ENCODE peak calls at places on chromosomes 11 and 22, in eight cellular contexts. G, W, L, A, J, E, S and Y are unnamed samples.

GRCh38 chr11:67371549-67372231 is 1.7 kb downstream of the CLCF1 start:
- DNase-seq in E (peak), W (peak), J (peak), A (peak), G (peak), L (peak), S (peak), Y (no peak)

GRCh38 chr11:72831521-72832300 is 17.5 kb downstream of the ATG16L2 start:
- DNase-seq in J (peak), A (peak), E (peak), S (peak), W (peak), L (peak), G (peak), Y (no peak)

GRCh38 chr22:17164392-17165024 is 5.4 kb upstream of the HDHD5 start:
- DNase-seq in S (peak), J (no peak), W (peak), L (no peak), E (no peak), A (no peak), G (peak), Y (no peak)

GRCh38 chr11:109940816-109941215 is 152.4 kb upstream of the ZC3H12C start:
- DNase-seq in W (peak), G (peak), A (no peak), L (no peak), S (no peak), E (peak), J (peak), Y (peak)

GRCh38 chr11:43268786-43269185 is 43.0 kb upstream of the API5 start:
- DNase-seq in J (no peak), G (no peak), E (no peak), A (no peak), L (no peak), S (peak), W (no peak), Y (no peak)

GRCh38 chr11:116432301-116432700 is 340.5 kb downstream of the BUD13 start:
- DNase-seq in S (no peak), J (no peak), L (no peak), G (no peak), A (no peak), W (no peak), E (no peak), Y (no peak)

GRCh38 chr11:30990625-30991348 is 378.8 kb downstream of the DCDC1 start:
- DNase-seq in J (no peak), E (no peak), A (no peak), W (peak), G (no peak), L (no peak), S (no peak), Y (no peak)

GRCh38 chr11:19597194-19597593 is 115.4 kb upstream of the NAV2 start:
- DNase-seq in J (peak), L (no peak), E (peak), S (no peak), W (no peak), G (peak), A (no peak), Y (no peak)

GRCh38 chr11:69285091-69285490 is 8.9 kb upstream of the MYEOV start:
- DNase-seq in W (no peak), S (no peak), A (no peak), E (no peak), L (no peak), G (no peak), J (no peak), Y (no peak)
- TF ChIP-seq CTCF in W (no peak), S (no peak), A (no peak), E (no peak), L (no peak), G (no peak), J (no peak), Y (no peak)

GRCh38 chr11:1918436-1919315 is 827 bp upstream of the TNNT3 start:
- DNase-seq in E (no peak), W (no peak), L (no peak), S (no peak), A (peak), J (no peak), G (no peak), Y (no peak)
- TF ChIP-seq CTCF in E (no peak), W (no peak), L (no peak), S (no peak), A (no peak), J (peak), G (no peak), Y (peak)

GRCh38 chr11:2838091-2838490 is 47.5 kb downstream of the CDKN1C start:
- DNase-seq in W (no peak), L (no peak), J (no peak), S (no peak), E (no peak), A (no peak), G (no peak), Y (no peak)

GRCh38 chr11:2835768-2836150 is 49.8 kb downstream of the CDKN1C start:
- DNase-seq in G (no peak), S (no peak), E (no peak), W (no peak), J (no peak), L (no peak), A (no peak), Y (no peak)

GRCh38 chr11:2837651-2838050 is 47.9 kb downstream of the CDKN1C start:
- DNase-seq in J (no peak), S (no peak), E (no peak), G (no peak), L (no peak), W (no peak), A (no peak), Y (no peak)

GRCh38 chr11:2836335-2837095 is 49.1 kb downstream of the CDKN1C start:
- DNase-seq in L (no peak), E (no peak), G (no peak), J (no peak), W (no peak), A (no peak), S (no peak), Y (no peak)

DNA sequence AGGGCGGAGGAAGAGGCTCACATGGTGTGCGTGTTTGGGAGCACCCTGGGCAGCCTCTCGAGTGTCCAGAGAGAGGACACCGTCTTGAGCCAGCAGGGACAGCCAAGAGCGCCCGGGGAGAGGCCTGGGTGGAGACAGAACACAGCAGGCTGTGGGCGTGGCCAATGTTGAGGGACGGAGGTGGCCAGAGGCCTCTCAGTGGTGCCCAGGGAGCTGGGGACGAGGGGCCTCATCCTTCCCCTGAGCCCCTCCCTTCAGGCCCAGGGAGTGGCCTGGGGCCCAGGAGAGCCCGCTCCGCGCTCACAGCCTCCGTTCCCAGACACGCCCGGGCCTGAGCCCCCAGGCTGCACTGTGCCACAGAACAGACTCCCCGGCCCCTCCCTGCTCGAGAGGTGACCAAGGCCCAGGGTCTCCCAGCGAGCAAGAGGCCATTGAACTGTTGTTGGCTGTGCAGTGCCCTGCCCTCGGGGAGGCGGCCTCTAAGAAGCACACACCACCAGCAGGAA is 48.4 kb downstream of the CDKN1C start:
- DNase-seq in G (peak), W (peak), J (peak), E (no peak), A (peak), L (peak), S (peak), Y (no peak)
- TF ChIP-seq CTCF in G (peak), W (no peak), J (peak), E (no peak), A (no peak), L (no peak), S (no peak), Y (no peak)

DNA sequence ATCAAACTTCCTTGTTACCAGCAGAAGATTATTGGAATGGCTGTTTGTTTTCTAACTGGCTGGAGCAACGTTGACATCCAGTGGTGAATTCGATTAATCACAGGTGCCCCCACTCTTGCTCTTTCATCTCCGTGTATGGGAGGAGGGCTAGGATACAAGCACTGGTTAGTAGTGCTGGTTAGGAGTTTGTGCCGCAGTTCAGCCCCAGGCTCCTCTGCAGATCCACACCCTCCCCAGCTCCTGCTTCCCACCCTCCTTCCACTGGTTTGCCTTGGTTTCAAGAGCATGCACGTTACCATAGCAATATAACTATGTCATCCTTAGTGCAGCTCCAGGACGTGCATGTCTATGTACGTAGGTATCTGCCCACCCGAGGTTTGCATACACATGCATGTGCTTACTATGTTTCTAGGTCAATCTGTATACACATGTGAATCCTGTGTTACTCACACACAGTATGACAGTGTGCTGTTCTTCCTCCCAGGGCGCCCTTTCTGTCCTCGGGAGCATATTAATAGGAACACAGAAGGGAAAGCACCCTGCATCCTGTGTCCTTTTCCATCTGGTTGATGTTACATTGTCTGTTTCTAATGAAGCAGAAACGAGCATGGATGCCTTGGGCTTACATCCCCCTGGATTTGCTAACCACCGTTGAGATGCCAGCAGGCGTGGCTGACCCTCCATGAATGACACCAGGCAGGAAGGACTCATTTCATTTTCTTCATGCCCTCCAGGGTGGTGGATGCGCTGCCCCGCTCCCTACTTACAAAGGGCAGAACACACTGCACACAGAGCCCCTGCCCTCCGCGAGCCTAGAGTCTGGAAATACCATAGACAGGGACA is 539.2 kb downstream of the OPCML start:
- DNase-seq in A (no peak), E (peak), G (peak), L (no peak), W (no peak), S (peak), J (peak), Y (no peak)
- TF ChIP-seq CTCF in A (no peak), E (peak), G (peak), L (no peak), W (no peak), S (peak), J (peak), Y (no peak)